ENCODE peak calls at places on chromosomes 6 and 20, in four cellular contexts. One of them, this sample, is unnamed.

GRCh38 chr20:9374068-9374467 is 140.3 kb upstream of the LAMP5 start:
- DNase-seq in CD8-positive, alpha-beta memory T cell: no peak
- DNase-seq in posterior cingulate gyrus: no peak
- DNase-seq in hypothalamus: no peak
- DNase-seq in this sample: no peak

GRCh38 chr6:126182650-126183311 is 157.1 kb upstream of the CENPW start:
- DNase-seq in CD8-positive, alpha-beta memory T cell: no peak
- DNase-seq in posterior cingulate gyrus: no peak
- DNase-seq in hypothalamus: no peak
- DNase-seq in this sample: no peak

GRCh38 chr20:4613718-4614620 is 107.7 kb upstream of the PRND start:
- DNase-seq in CD8-positive, alpha-beta memory T cell: peak
- DNase-seq in posterior cingulate gyrus: peak
- DNase-seq in hypothalamus: peak
- DNase-seq in this sample: peak

GRCh38 chr6:15825332-15825930 is 162.6 kb upstream of the DTNBP1 start:
- DNase-seq in CD8-positive, alpha-beta memory T cell: no peak
- DNase-seq in posterior cingulate gyrus: no peak
- DNase-seq in hypothalamus: no peak
- DNase-seq in this sample: no peak

GRCh38 chr6:168442646-168443045 is 1.7 kb downstream of the SMOC2 start:
- DNase-seq in CD8-positive, alpha-beta memory T cell: no peak
- DNase-seq in posterior cingulate gyrus: no peak
- DNase-seq in hypothalamus: no peak
- DNase-seq in this sample: no peak

GRCh38 chr6:131652472-131652871 is 15.4 kb downstream of the ENPP3 start:
- DNase-seq in CD8-positive, alpha-beta memory T cell: no peak
- DNase-seq in posterior cingulate gyrus: no peak
- DNase-seq in hypothalamus: no peak
- DNase-seq in this sample: no peak

GRCh38 chr6:98041921-98042320 is 758.9 kb upstream of the MMS22L start:
- DNase-seq in CD8-positive, alpha-beta memory T cell: no peak
- DNase-seq in posterior cingulate gyrus: no peak
- DNase-seq in hypothalamus: no peak
- DNase-seq in this sample: no peak

GRCh38 chr6:39231386-39231785 is 2.1 kb upstream of the KCNK5 start:
- DNase-seq in CD8-positive, alpha-beta memory T cell: no peak
- DNase-seq in posterior cingulate gyrus: no peak
- DNase-seq in hypothalamus: no peak
- DNase-seq in this sample: no peak

GRCh38 chr6:145756170-145756662 is 20.9 kb upstream of the EPM2A start:
- DNase-seq in CD8-positive, alpha-beta memory T cell: no peak
- DNase-seq in posterior cingulate gyrus: no peak
- DNase-seq in hypothalamus: no peak
- DNase-seq in this sample: no peak

GRCh38 chr20:51889466-51889865 is 87.1 kb upstream of the SALL4 start:
- DNase-seq in CD8-positive, alpha-beta memory T cell: no peak
- DNase-seq in posterior cingulate gyrus: no peak
- DNase-seq in hypothalamus: no peak
- DNase-seq in this sample: no peak

GRCh38 chr20:38600057-38600456 is 1.6 kb upstream of the ARHGAP40 start:
- DNase-seq in CD8-positive, alpha-beta memory T cell: no peak
- DNase-seq in posterior cingulate gyrus: no peak
- DNase-seq in hypothalamus: no peak
- DNase-seq in this sample: no peak

GRCh38 chr20:19211661-19212523 is 550 bp upstream of the SLC24A3 start:
- DNase-seq in CD8-positive, alpha-beta memory T cell: no peak
- DNase-seq in posterior cingulate gyrus: peak
- DNase-seq in hypothalamus: no peak
- DNase-seq in this sample: peak

GRCh38 chr20:33251496-33251895 is 15.7 kb downstream of the BPIFA1 start:
- DNase-seq in CD8-positive, alpha-beta memory T cell: no peak
- DNase-seq in posterior cingulate gyrus: no peak
- DNase-seq in hypothalamus: no peak
- DNase-seq in this sample: no peak

GRCh38 chr6:16519265-16520242 is 241.7 kb downstream of the ATXN1 start:
- DNase-seq in CD8-positive, alpha-beta memory T cell: no peak
- DNase-seq in posterior cingulate gyrus: no peak
- DNase-seq in hypothalamus: no peak
- DNase-seq in this sample: no peak

GRCh38 chr6:82410151-82410621 is 46.6 kb downstream of the TPBG start:
- DNase-seq in CD8-positive, alpha-beta memory T cell: no peak
- DNase-seq in posterior cingulate gyrus: no peak
- DNase-seq in hypothalamus: no peak
- DNase-seq in this sample: no peak

GRCh38 chr20:9306521-9306920 is 207.9 kb upstream of the LAMP5 start:
- DNase-seq in CD8-positive, alpha-beta memory T cell: no peak
- DNase-seq in posterior cingulate gyrus: no peak
- DNase-seq in hypothalamus: no peak
- DNase-seq in this sample: no peak

GRCh38 chr6:82006027-82006738 is 241.4 kb downstream of the IBTK start:
- DNase-seq in CD8-positive, alpha-beta memory T cell: no peak
- DNase-seq in posterior cingulate gyrus: no peak
- DNase-seq in hypothalamus: no peak
- DNase-seq in this sample: no peak

GRCh38 chr20:14861028-14861699 is 523.8 kb upstream of the FLRT3 start:
- DNase-seq in CD8-positive, alpha-beta memory T cell: no peak
- DNase-seq in posterior cingulate gyrus: no peak
- DNase-seq in hypothalamus: no peak
- DNase-seq in this sample: no peak

GRCh38 chr6:38443341-38443740 is 196.4 kb downstream of the BTBD9 start:
- DNase-seq in CD8-positive, alpha-beta memory T cell: no peak
- DNase-seq in posterior cingulate gyrus: no peak
- DNase-seq in hypothalamus: no peak
- DNase-seq in this sample: no peak

GRCh38 chr6:119484598-119484997 is 135.0 kb upstream of the MAN1A1 start:
- DNase-seq in CD8-positive, alpha-beta memory T cell: no peak
- DNase-seq in posterior cingulate gyrus: no peak
- DNase-seq in hypothalamus: no peak
- DNase-seq in this sample: no peak

GRCh38 chr6:147508871-147509608 is 550 bp downstream of the SAMD5 start:
- DNase-seq in CD8-positive, alpha-beta memory T cell: no peak
- DNase-seq in posterior cingulate gyrus: peak
- DNase-seq in hypothalamus: peak
- DNase-seq in this sample: peak

GRCh38 chr6:119022796-119023195 is 55.7 kb downstream of the FAM184A start:
- DNase-seq in CD8-positive, alpha-beta memory T cell: no peak
- DNase-seq in posterior cingulate gyrus: no peak
- DNase-seq in hypothalamus: no peak
- DNase-seq in this sample: no peak

GRCh38 chr6:32181148-32181702 is 2.8 kb downstream of the AGER start:
- DNase-seq in CD8-positive, alpha-beta memory T cell: no peak
- DNase-seq in posterior cingulate gyrus: peak
- DNase-seq in hypothalamus: no peak
- DNase-seq in this sample: no peak

GRCh38 chr6:125597411-125598253 is 151.8 kb upstream of the HEY2 start:
- DNase-seq in CD8-positive, alpha-beta memory T cell: no peak
- DNase-seq in posterior cingulate gyrus: no peak
- DNase-seq in hypothalamus: no peak
- DNase-seq in this sample: no peak